ENCODE peak calls at places on chromosome 22, in ten cellular contexts. G, P, S, O, M, V, N, W, T and Y are unnamed samples.

GRCh38 chr22:45972868-45973212 is 4.1 kb downstream of the WNT7B start:
- DNase-seq in G (no peak), P (no peak), S (no peak), O (no peak), M (no peak), V (peak), N (no peak), W (no peak), T (no peak), Y (no peak)

GRCh38 chr22:20569059-20570058 is 61.9 kb downstream of the MED15 start:
- DNase-seq in G (peak), P (no peak), S (peak), O (peak), M (peak), V (no peak), N (peak), W (peak), T (no peak), Y (no peak)

GRCh38 chr22:46099740-46100139 is 50.6 kb upstream of the PPARA start:
- DNase-seq in G (no peak), P (no peak), S (no peak), O (no peak), M (no peak), V (no peak), N (no peak), W (no peak), T (no peak), Y (no peak)

GRCh38 chr22:37044634-37045625 is 6.6 kb upstream of the KCTD17 start:
- DNase-seq in G (no peak), P (no peak), S (no peak), O (no peak), M (no peak), V (no peak), N (no peak), W (no peak), T (no peak), Y (no peak)

GRCh38 chr22:34414467-34415440 is 494.5 kb upstream of the LARGE1 start:
- DNase-seq in G (no peak), P (peak), S (no peak), O (no peak), M (no peak), V (peak), N (peak), W (peak), T (no peak), Y (no peak)

GRCh38 chr22:46087816-46088277 is 62.5 kb upstream of the PPARA start:
- DNase-seq in G (peak), P (peak), S (peak), O (peak), M (peak), V (no peak), N (no peak), W (no peak), T (no peak), Y (peak)

GRCh38 chr22:31091106-31091975 is 10.2 kb downstream of the SMTN start:
- DNase-seq in G (peak), P (no peak), S (peak), O (no peak), M (no peak), V (no peak), N (no peak), W (no peak), T (no peak), Y (no peak)

GRCh38 chr22:45073064-45073463 is 63.3 kb upstream of the PHF21B start:
- DNase-seq in G (no peak), P (no peak), S (no peak), O (no peak), M (no peak), V (no peak), N (no peak), W (no peak), T (no peak), Y (no peak)

GRCh38 chr22:43109511-43109910 is 1.0 kb upstream of the BIK start:
- DNase-seq in G (no peak), P (no peak), S (no peak), O (no peak), M (no peak), V (no peak), N (no peak), W (no peak), T (no peak), Y (no peak)

GRCh38 chr22:43110444-43110926 is at the start of gene BIK:
- DNase-seq in G (no peak), P (peak), S (no peak), O (peak), M (peak), V (peak), N (no peak), W (no peak), T (no peak), Y (no peak)

GRCh38 chr22:35209203-35209602 is 48.1 kb upstream of the HMGXB4 start:
- DNase-seq in G (no peak), P (no peak), S (no peak), O (no peak), M (no peak), V (no peak), N (no peak), W (no peak), T (no peak), Y (no peak)

GRCh38 chr22:42970029-42970428 is 44.9 kb downstream of the PACSIN2 start:
- DNase-seq in G (no peak), P (no peak), S (no peak), O (no peak), M (no peak), V (no peak), N (no peak), W (no peak), T (no peak), Y (no peak)

GRCh38 chr22:45124176-45124857 is 39.4 kb upstream of the NUP50 start:
- DNase-seq in G (no peak), P (no peak), S (no peak), O (no peak), M (no peak), V (no peak), N (no peak), W (no peak), T (no peak), Y (no peak)

GRCh38 chr22:33985506-33985905 is 65.2 kb upstream of the LARGE1 start:
- DNase-seq in G (no peak), P (no peak), S (no peak), O (no peak), M (no peak), V (no peak), N (no peak), W (no peak), T (no peak), Y (no peak)

GRCh38 chr22:42947211-42947990 is 67.5 kb downstream of the PACSIN2 start:
- DNase-seq in G (no peak), P (no peak), S (no peak), O (peak), M (no peak), V (peak), N (peak), W (peak), T (no peak), Y (no peak)

GRCh38 chr22:41092847-41093371 is 517 bp downstream of the EP300 start:
- DNase-seq in G (no peak), P (no peak), S (peak), O (no peak), M (peak), V (peak), N (no peak), W (peak), T (no peak), Y (peak)

GRCh38 chr22:30511109-30511508 is 5.6 kb upstream of the SEC14L4 start:
- DNase-seq in G (no peak), P (no peak), S (no peak), O (peak), M (no peak), V (no peak), N (no peak), W (no peak), T (no peak), Y (no peak)

GRCh38 chr22:48309115-48309705 is 1518.5 kb downstream of the BRD1 start:
- DNase-seq in G (no peak), P (no peak), S (no peak), O (no peak), M (no peak), V (no peak), N (no peak), W (no peak), T (no peak), Y (no peak)

GRCh38 chr22:33919591-33920501 is at the start of gene LARGE1:
- DNase-seq in G (peak), P (peak), S (peak), O (peak), M (no peak), V (peak), N (no peak), W (peak), T (no peak), Y (peak)

GRCh38 chr22:29105468-29105867 is 32.6 kb downstream of the KREMEN1 start:
- DNase-seq in G (no peak), P (no peak), S (no peak), O (no peak), M (no peak), V (no peak), N (no peak), W (no peak), T (no peak), Y (no peak)

GRCh38 chr22:49045276-49045675 is 782.4 kb downstream of the BRD1 start:
- DNase-seq in G (no peak), P (no peak), S (no peak), O (no peak), M (no peak), V (no peak), N (no peak), W (no peak), T (no peak), Y (peak)

GRCh38 chr22:35860837-35861236 is 143.2 kb downstream of the APOL5 start:
- DNase-seq in G (no peak), P (no peak), S (no peak), O (no peak), M (no peak), V (no peak), N (no peak), W (no peak), T (no peak), Y (no peak)

GRCh38 chr22:19181786-19182471 is 3.4 kb upstream of the SLC25A1 start:
- DNase-seq in G (no peak), P (no peak), S (no peak), O (no peak), M (no peak), V (peak), N (no peak), W (no peak), T (no peak), Y (no peak)

GRCh38 chr22:42716649-42717127 is 4.0 kb downstream of the A4GALT start:
- DNase-seq in G (no peak), P (no peak), S (no peak), O (no peak), M (no peak), V (no peak), N (no peak), W (no peak), T (no peak), Y (no peak)

GRCh38 chr22:21728270-21728669 is 7.3 kb downstream of the YPEL1 start:
- DNase-seq in G (no peak), P (peak), S (no peak), O (no peak), M (no peak), V (no peak), N (no peak), W (no peak), T (no peak), Y (no peak)

GRCh38 chr22:21937041-21937820 is 15.4 kb downstream of the PPM1F start:
- DNase-seq in G (no peak), P (no peak), S (no peak), O (peak), M (peak), V (peak), N (no peak), W (no peak), T (no peak), Y (peak)

GRCh38 chr22:37431811-37432707 is 4.8 kb upstream of the ELFN2 start:
- DNase-seq in G (no peak), P (no peak), S (no peak), O (no peak), M (no peak), V (peak), N (peak), W (peak), T (no peak), Y (no peak)

GRCh38 chr22:20576445-20576816 is 69.0 kb downstream of the MED15 start:
- DNase-seq in G (no peak), P (no peak), S (no peak), O (no peak), M (no peak), V (no peak), N (no peak), W (no peak), T (no peak), Y (no peak)

DNA sequence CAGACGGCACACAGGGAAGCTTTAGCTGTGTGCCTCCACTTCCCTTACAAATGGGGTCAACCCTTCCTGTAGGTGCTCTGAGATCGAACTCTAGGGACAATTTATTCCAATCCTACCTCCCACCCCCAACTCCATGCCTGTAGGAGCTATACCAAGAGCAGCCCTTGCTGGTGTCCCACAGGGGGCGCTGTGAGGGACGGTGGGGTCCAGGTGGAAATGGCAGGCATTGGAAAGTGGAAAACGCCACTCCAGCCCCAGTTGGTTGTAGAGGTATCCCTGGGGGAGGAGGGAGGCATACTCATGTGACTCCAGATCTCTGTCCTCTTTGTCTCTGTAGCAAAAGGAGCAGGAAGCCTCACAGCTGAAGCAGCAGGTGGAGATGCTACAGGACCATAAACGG is 161.3 kb downstream of the MYO18B start:
- DNase-seq in G (no peak), P (peak), S (no peak), O (no peak), M (no peak), V (peak), N (peak), W (no peak), T (no peak), Y (no peak)
- TF ChIP-seq CTCF in G (no peak), P (no peak), S (no peak), O (peak), M (no peak), V (peak), N (peak), W (no peak), T (no peak), Y (no peak)

GRCh38 chr22:27344546-27344945 is 457.0 kb downstream of the MN1 start:
- DNase-seq in G (no peak), P (no peak), S (no peak), O (no peak), M (no peak), V (no peak), N (no peak), W (no peak), T (no peak), Y (no peak)

GRCh38 chr22:27345681-27346080 is 455.9 kb downstream of the MN1 start:
- DNase-seq in G (no peak), P (no peak), S (no peak), O (no peak), M (no peak), V (no peak), N (no peak), W (no peak), T (no peak), Y (no peak)

GRCh38 chr22:27349456-27349855 is 452.1 kb downstream of the MN1 start:
- DNase-seq in G (no peak), P (no peak), S (no peak), O (no peak), M (no peak), V (no peak), N (no peak), W (no peak), T (no peak), Y (no peak)

GRCh38 chr22:27347951-27348350 is 453.6 kb downstream of the MN1 start:
- DNase-seq in G (no peak), P (no peak), S (no peak), O (no peak), M (no peak), V (no peak), N (no peak), W (no peak), T (no peak), Y (no peak)

GRCh38 chr22:27348634-27349033 is 452.9 kb downstream of the MN1 start:
- DNase-seq in G (no peak), P (no peak), S (no peak), O (no peak), M (no peak), V (peak), N (no peak), W (no peak), T (no peak), Y (no peak)
- H3K4me3 ChIP-seq in G (no peak), P (no peak), S (no peak), O (no peak), M (no peak), V (no peak), N (no peak), W (no peak), T (no peak), Y (no peak)

DNA sequence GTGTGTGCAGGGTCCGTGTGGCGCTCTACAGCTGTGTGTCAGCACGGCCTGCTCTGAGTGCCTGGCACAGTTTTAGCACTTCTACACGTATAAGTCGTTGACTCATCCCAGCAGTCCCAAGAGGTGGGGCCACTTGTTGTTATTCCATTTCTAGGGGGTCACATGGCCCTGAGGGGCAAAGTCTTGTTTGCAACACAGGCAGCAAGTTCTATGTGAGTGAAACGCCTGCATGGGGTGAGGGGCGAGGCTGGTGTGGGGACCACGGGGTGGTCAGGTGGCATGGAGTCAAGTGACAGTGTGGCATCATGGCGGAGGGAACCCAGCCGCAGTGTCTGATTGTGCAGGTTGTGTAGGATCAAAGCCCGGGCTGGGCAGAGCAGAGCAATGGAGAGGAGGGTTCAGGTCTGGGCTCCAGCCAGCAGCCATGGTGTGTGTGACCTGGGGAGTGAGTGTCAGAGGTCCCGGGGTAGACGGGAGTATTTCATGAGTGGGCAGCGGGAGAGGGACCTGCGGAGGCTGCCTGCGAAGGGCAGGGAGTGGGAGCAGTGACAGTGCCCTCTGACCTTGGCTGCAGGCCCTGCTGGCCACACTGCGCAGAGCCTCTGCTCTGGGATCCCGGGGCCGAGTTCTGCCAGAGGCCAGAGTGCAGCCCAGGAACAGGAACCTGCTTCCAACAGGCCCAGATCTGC is 27.9 kb downstream of the SHANK3 start:
- DNase-seq in G (peak), P (no peak), S (no peak), O (peak), M (no peak), V (no peak), N (no peak), W (no peak), T (no peak), Y (peak)
- TF ChIP-seq POLR2A in G (no peak), P (no peak), S (no peak), O (no peak), M (no peak), V (no peak), N (no peak), W (no peak), T (no peak), Y (no peak)

GRCh38 chr22:47125603-47126002 is 363.2 kb downstream of the TBC1D22A start:
- DNase-seq in G (no peak), P (peak), S (no peak), O (no peak), M (no peak), V (no peak), N (peak), W (peak), T (no peak), Y (no peak)
- TF ChIP-seq CTCF in G (no peak), P (peak), S (no peak), O (no peak), M (no peak), V (no peak), N (peak), W (peak), T (no peak), Y (no peak)

DNA sequence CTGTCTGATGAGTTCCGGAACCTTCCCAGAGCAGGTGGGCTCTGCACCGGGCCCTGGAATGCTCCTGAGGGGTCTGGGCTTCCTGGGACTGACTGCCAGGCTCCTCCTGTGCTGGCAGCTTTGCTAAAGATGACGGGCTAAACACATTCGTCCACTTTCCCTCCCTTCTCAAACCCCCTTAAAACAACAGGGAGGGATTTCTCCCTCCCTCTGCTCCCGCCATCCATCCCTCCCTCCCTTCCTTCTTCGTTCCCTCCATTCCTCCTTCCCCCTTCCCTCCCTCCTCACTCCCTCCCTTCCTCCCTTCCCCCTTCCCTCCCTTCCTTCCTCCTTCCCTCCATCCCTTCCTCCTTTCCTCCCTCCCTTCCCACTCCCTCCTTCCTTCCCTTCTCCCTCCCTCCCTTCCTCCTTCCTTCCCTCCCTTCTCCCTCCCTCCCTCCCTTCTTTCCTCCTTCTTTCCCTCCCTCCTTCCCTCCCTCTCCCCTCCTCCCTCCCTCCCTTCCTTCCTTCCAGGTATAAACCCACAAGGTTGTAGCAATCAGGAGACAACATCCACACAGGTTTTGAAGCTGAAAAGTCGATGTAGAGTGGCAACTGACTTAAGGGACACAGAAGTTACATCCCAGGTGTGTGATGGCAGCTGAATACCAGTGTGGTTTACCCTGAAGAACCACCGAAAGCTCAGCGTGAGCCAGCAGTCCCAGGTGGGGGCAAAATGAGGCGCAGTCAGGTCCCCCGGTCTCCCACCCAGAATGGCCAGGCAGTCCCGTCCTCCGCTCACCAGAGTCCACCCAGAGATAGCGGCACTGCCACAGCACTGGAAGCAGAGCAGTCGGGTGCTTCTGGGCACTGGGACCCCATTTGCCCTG is 18.7 kb upstream of the MGAT3 start:
- DNase-seq in G (no peak), P (no peak), S (no peak), O (no peak), M (no peak), V (no peak), N (no peak), W (no peak), T (no peak), Y (no peak)
- H3K4me3 ChIP-seq in G (peak), P (no peak), S (peak), O (peak), M (no peak), V (no peak), N (no peak), W (no peak), T (peak), Y (peak)

DNA sequence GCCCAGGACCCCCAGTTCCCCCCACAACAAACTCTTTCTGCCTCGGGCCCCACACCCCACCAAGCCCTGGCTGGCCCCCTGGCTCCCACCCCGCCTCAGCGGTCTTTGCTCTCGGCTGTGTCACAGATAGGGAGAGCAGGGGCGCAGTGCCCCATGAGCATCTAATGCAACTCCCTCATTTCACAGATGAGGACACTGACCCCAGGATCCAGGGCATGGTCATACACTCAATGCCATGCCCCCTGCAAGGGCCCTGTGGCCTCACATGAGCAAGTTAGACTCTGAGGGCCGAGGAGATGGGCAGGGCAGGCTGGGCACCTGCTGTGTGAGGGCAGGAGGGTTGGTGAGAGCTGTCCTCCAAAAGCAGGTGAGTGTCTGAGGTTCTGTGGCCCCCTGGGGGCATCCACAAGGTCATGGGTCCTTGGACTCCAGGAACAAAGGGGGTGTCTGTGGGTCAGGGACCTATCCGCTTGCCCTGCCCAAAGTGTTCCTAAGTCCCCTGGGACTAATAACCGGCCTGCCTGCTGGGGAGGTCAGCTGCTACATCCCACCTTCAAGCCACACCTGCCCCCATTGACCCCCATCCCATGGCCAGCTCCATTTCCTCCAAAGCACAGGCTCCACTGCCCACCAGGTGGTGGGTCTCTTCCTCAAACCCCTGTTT is 2.5 kb downstream of the MIF start:
- DNase-seq in G (peak), P (no peak), S (no peak), O (no peak), M (no peak), V (peak), N (no peak), W (no peak), T (no peak), Y (no peak)
- TF ChIP-seq POLR2A in G (no peak), P (peak), S (no peak), O (no peak), M (no peak), V (no peak), N (no peak), W (no peak), T (no peak), Y (no peak)